ENCODE peak calls at places on chromosomes 16 and 17, in ten cellular contexts. S is tibial nerve, H is H54, P is HCT116, R is body of pancreas, O is thyroid gland, Y is lower leg skin, Q is Peyer's patch, K is IMR-90, B is heart left ventricle. T is an unnamed sample.

GRCh38 chr17:44941712-44942331 is 5.8 kb downstream of the KIF18B start:
- DNase-seq in R (no peak), P (no peak), S (no peak), Y (no peak), B (no peak), O (no peak), H (no peak), K (no peak), Q (no peak), T (no peak)

GRCh38 chr17:27873746-27874145 is 19.4 kb downstream of the LYRM9 start:
- DNase-seq in O (peak; percentile 21), B (no peak), K (no peak), R (no peak), H (no peak), Y (no peak), Q (no peak), P (no peak), S (no peak), T (no peak)

GRCh38 chr16:85259831-85260165 is 147.5 kb upstream of the CIBAR2 start:
- DNase-seq in B (no peak), R (no peak), Y (no peak), P (no peak), K (no peak), Q (no peak), S (no peak), O (no peak), H (no peak), T (no peak)

GRCh38 chr17:10875411-10875810 is 37.5 kb upstream of the PIRT start:
- DNase-seq in O (peak; percentile 6), Q (no peak), B (no peak), K (no peak), S (no peak), P (no peak), R (no peak), H (no peak), Y (no peak), T (no peak)

GRCh38 chr17:78113804-78114785 is 14.5 kb downstream of the TMC6 start:
- DNase-seq in K (no peak), H (no peak), P (no peak), S (no peak), B (no peak), Y (no peak), R (no peak), O (peak; percentile 54), Q (no peak), T (no peak)

GRCh38 chr17:64384253-64385186 is 6.1 kb downstream of the PECAM1 start:
- DNase-seq in O (no peak), Y (no peak), B (no peak), K (no peak), R (no peak), H (no peak), Q (peak; percentile 33), S (no peak), P (no peak), T (no peak)

GRCh38 chr17:15247891-15248529 is 17.1 kb downstream of the PMP22 start:
- DNase-seq in B (no peak), H (no peak), S (no peak), Q (no peak), O (no peak), Y (no peak), P (no peak), R (no peak), K (no peak), T (no peak)

GRCh38 chr17:49436174-49436573 is 21.5 kb upstream of the PHB1 start:
- DNase-seq in Y (peak; percentile 65), K (no peak), R (no peak), Q (no peak), O (no peak), S (no peak), B (no peak), P (no peak), H (no peak), T (no peak)

GRCh38 chr16:11200523-11201063 is 55.4 kb downstream of the SOCS1 start:
- DNase-seq in R (no peak), H (no peak), K (no peak), S (no peak), Y (no peak), Q (no peak), P (no peak), B (no peak), O (no peak), T (no peak)

GRCh38 chr16:85872666-85873561 is 26.0 kb upstream of the IRF8 start:
- DNase-seq in K (no peak), P (no peak), O (peak; percentile 23), B (peak; percentile 33), H (no peak), S (peak; percentile 34), R (no peak), Y (peak; percentile 86), Q (no peak), T (peak; percentile 60)

GRCh38 chr17:17685775-17686291 is 4.6 kb downstream of the RAI1 start:
- DNase-seq in P (peak; percentile 60), K (peak; percentile 91), O (peak; percentile 72), Q (peak; percentile 71), Y (no peak), S (no peak), H (peak; percentile 84), B (no peak), R (no peak), T (no peak)

GRCh38 chr17:81200695-81201580 is 21.8 kb downstream of the CEP131 start:
- DNase-seq in H (peak; percentile 89), Q (peak; percentile 71), R (peak; percentile 82), K (peak; percentile 72), O (peak; percentile 23), P (peak; percentile 54), Y (no peak), S (peak; percentile 83), B (peak; percentile 54), T (no peak)

GRCh38 chr16:50136399-50136798 is 16.7 kb upstream of the TENT4B start:
- DNase-seq in O (no peak), S (no peak), B (no peak), P (no peak), Q (no peak), K (no peak), Y (no peak), R (no peak), H (no peak), T (no peak)

GRCh38 chr17:47983492-47984223 is 12.7 kb downstream of the CDK5RAP3 start:
- DNase-seq in S (no peak), Y (no peak), O (no peak), H (no peak), R (no peak), Q (no peak), B (peak; percentile 36), P (no peak), K (peak; percentile 43), T (no peak)

GRCh38 chr17:10357768-10358167 is 15.0 kb downstream of the MYH13 start:
- DNase-seq in B (no peak), H (no peak), Y (no peak), O (peak; percentile 14), Q (no peak), S (no peak), K (no peak), P (no peak), R (peak; percentile 12), T (no peak)

DNA sequence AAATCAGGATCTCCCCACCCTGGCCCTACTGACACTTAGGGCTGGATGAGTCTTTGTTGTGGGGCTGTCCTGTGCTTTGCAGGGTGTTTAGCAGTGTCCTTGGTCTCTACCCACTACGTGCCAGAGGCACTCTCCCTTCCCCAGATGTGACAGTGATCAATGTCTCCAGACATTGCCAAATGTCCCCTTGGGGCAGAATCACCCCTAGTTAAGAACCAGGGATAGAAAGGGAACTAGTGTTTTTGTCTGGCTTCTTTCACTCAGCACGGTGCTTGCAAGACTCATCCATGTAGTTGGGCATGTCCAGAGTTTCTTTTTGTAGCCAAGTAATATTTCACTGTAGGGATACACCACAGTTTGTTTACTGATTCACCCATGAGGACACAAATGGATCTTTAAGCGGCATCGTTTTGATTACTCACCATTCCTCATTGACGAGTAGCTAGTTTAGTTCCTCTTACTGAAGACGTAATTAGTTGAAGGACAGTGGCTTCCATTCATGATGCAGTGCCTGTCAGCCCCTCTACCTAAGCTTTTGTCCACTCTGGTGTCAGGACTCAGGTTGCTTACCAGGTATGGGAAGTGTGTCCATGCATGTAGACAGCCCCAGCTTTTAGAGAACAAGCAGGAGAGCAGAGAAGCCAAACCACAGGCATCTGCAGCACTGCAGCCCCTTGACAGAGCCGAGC is 26.0 kb upstream of the ITGB4 start:
- DNase-seq in H (peak; percentile 52), P (peak; percentile 87), S (no peak), K (peak; percentile 48), R (no peak), O (no peak), B (no peak), Q (no peak), Y (no peak), T (no peak)
- TF ChIP-seq POLR2A in H (no peak), P (no peak), S (no peak), K (no peak), R (no peak), O (no peak), B (no peak), Q (no peak), Y (no peak), T (no peak)

DNA sequence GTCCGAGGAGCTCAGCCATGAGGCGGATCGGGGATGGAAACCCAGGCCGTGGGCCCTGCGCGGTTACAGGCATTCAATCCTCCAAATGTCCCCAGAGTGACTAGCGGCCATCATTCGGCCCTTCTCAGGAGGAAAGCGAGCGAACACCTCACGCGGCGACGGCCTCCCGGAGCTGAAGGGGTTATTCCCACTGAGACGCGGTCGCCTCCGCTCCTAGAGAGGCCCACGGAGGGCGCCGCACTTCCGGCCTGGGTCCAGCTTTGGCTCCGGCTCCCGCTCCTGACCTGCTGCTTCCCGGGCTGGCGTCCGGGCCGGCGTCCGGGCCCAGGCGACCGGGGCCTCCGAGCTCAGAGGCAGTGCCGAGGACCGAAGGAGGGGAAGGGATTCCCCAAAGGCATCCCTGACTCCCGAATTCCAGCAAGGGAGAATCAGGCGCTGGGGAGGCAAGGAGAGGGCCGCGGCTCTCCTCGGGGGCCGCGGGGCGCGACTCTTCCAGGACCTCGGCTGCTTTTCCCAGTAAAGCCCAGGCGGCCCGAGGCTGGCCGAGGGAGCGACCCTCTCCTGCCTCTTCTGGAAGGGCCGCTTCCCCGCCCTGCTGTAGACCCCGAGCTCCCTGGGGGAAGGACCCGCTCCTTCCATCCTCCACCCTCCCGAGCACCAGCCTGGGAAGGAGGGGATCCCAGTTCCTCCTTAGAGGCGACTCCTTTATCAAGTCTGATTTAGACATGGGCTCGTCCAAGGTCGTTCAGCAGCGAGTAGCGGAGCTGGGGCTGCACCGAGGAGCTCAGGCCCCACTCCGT is 18.6 kb upstream of the ZNF629 start:
- DNase-seq in B (peak; percentile 89), S (peak; percentile 69), P (peak; percentile 56), Q (peak; percentile 91), H (peak; percentile 88), Y (peak; percentile 97), R (peak; percentile 88), O (peak; percentile 87), K (peak; percentile 74), T (no peak)
- TF ChIP-seq POLR2A in B (peak; percentile 92), S (peak; percentile 78), P (peak; percentile 91), Q (peak; percentile 88), H (peak; percentile 84), Y (peak; percentile 34), R (peak; percentile 94), O (no peak), K (peak; percentile 82), T (peak; percentile 83)

GRCh38 chr16:55273959-55274358 is 50.0 kb upstream of the IRX6 start:
- DNase-seq in R (no peak), P (no peak), Q (no peak), Y (peak; percentile 50), B (no peak), S (no peak), K (no peak), O (no peak), H (no peak), T (no peak)
- TF ChIP-seq POLR2A in R (no peak), P (no peak), Q (no peak), Y (no peak), B (no peak), S (no peak), K (no peak), O (no peak), H (no peak), T (no peak)

GRCh38 chr16:932831-933330 is 37.9 kb downstream of the LMF1 start:
- DNase-seq in H (no peak), O (no peak), B (no peak), Q (no peak), R (no peak), K (no peak), Y (no peak), P (no peak), S (no peak), T (no peak)
- TF ChIP-seq POLR2A in H (no peak), O (no peak), B (no peak), Q (no peak), R (no peak), K (no peak), Y (no peak), P (no peak), S (no peak), T (no peak)

T was measured in vagina.